ENCODE peak calls at places on chromosome 3, in four cellular contexts. H is ACHN, M is nephron progenitor cell, J is HEK293T. K is an unnamed sample.
A peak's percentile ranks its signal among the peaks of the same experiment; 100 is the strongest.

GRCh38 chr3:40691598-40691905 is 166.8 kb downstream of the ZNF621 start:
- DNase-seq in H (no peak), M (no peak), J (no peak), K (no peak)

GRCh38 chr3:25904248-25904647 is 114.4 kb downstream of the OXSM start:
- DNase-seq in H (no peak), M (no peak), J (no peak), K (no peak)

GRCh38 chr3:183108470-183108869 is 9.2 kb upstream of the MCCC1 start:
- DNase-seq in H (no peak), M (no peak), J (no peak), K (no peak)

GRCh38 chr3:111541911-111542483 is at the start of gene CD96:
- DNase-seq in H (no peak), M (no peak), J (no peak), K (no peak)

GRCh38 chr3:23873941-23874340 is 42.8 kb downstream of the NKIRAS1 start:
- DNase-seq in H (no peak), M (no peak), J (no peak), K (no peak)

GRCh38 chr3:186110975-186111974 is 2.4 kb upstream of the ETV5 start:
- DNase-seq in H (no peak), M (peak; percentile 38), J (no peak), K (no peak)

GRCh38 chr3:109081746-109082510 is 36.0 kb downstream of the MORC1 start:
- DNase-seq in H (peak; percentile 33), M (peak; percentile 29), J (peak; percentile 45), K (peak; percentile 53)

GRCh38 chr3:184466413-184466960 is 86.6 kb downstream of the CHRD start:
- DNase-seq in H (no peak), M (peak; percentile 14), J (no peak), K (no peak)

GRCh38 chr3:143763568-143764162 is 84.6 kb downstream of the SLC9A9 start:
- DNase-seq in H (peak; percentile 4), M (no peak), J (no peak), K (no peak)

GRCh38 chr3:71546781-71547180 is 36.7 kb downstream of the FOXP1 start:
- DNase-seq in H (no peak), M (no peak), J (no peak), K (no peak)

GRCh38 chr3:197209366-197210260 is 88.8 kb downstream of the DLG1 start:
- DNase-seq in H (no peak), M (no peak), J (no peak), K (no peak)